ENCODE peak calls at places on chromosomes 7 and 10, in nine cellular contexts. P is A549, K is neural progenitor cell, N is epithelial cell of proximal tubule, T is cardiac muscle cell, S is GM10248, O is omental fat pad, D is sigmoid colon, C is neural crest cell. B is an unnamed sample.

GRCh38 chr7:16130127-16131110 is 290.9 kb downstream of the CRPPA start:
- DNase-seq in P (no peak), K (no peak), N (no peak), T (no peak), S (no peak), O (no peak), D (no peak), C (no peak), B (no peak)

GRCh38 chr7:43308913-43309789 is 196.7 kb downstream of the HECW1 start:
- DNase-seq in P (no peak), K (no peak), N (no peak), T (no peak), S (peak; percentile 36), O (no peak), D (no peak), C (no peak), B (no peak)

GRCh38 chr7:132996581-132997242 is 85.2 kb downstream of the CHCHD3 start:
- DNase-seq in P (no peak), K (peak; percentile 45), N (peak; percentile 15), T (no peak), S (no peak), O (no peak), D (no peak), C (no peak), B (no peak)

GRCh38 chr10:88525371-88526079 is 57.6 kb downstream of the RNLS start:
- DNase-seq in P (peak; percentile 50), K (no peak), N (peak; percentile 58), T (no peak), S (no peak), O (no peak), D (no peak), C (no peak), B (no peak)

GRCh38 chr7:45920543-45921380 is at the start of gene IGFBP3:
- DNase-seq in P (peak; percentile 60), K (peak; percentile 93), N (no peak), T (peak; percentile 80), S (no peak), O (no peak), D (no peak), C (peak; percentile 38), B (peak; percentile 69)

GRCh38 chr7:66442385-66442784 is 186.3 kb upstream of the KCTD7 start:
- DNase-seq in P (no peak), K (no peak), N (no peak), T (no peak), S (no peak), O (no peak), D (no peak), C (no peak), B (no peak)

GRCh38 chr7:56026538-56026937 is 24.7 kb downstream of the PSPH start:
- DNase-seq in P (no peak), K (no peak), N (no peak), T (no peak), S (no peak), O (no peak), D (no peak), C (no peak), B (no peak)

GRCh38 chr10:69965919-69966662 is 86.6 kb upstream of the MACROH2A2 start:
- DNase-seq in P (no peak), K (no peak), N (no peak), T (no peak), S (no peak), O (no peak), D (no peak), C (no peak), B (no peak)

DNA sequence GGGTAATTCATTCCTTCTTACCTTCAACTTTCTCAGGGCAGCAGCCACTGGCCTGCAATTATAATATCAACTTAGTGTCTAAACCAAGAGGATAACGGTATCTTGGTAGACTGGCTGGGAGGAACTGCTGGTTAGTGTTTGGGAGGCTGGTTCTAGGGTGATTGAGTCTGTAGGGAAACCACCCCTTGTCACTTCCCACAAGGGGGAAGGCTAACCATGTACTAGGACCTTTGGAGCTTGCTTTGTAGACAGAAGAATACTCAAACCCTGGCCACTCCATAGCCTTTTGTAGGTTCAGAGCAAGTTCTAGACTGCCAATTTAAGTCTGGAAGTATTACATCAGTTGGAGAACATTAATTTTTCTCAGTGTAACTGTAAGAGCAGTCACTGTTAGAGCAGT is 51.3 kb downstream of the NHLRC2 start:
- DNase-seq in P (no peak), K (no peak), N (no peak), T (no peak), S (no peak), O (no peak), D (no peak), C (no peak), B (no peak)
- TF ChIP-seq CTCF in P (no peak), K (no peak), N (no peak), T (no peak), S (no peak), O (no peak), D (no peak), C (no peak), B (no peak)

DNA sequence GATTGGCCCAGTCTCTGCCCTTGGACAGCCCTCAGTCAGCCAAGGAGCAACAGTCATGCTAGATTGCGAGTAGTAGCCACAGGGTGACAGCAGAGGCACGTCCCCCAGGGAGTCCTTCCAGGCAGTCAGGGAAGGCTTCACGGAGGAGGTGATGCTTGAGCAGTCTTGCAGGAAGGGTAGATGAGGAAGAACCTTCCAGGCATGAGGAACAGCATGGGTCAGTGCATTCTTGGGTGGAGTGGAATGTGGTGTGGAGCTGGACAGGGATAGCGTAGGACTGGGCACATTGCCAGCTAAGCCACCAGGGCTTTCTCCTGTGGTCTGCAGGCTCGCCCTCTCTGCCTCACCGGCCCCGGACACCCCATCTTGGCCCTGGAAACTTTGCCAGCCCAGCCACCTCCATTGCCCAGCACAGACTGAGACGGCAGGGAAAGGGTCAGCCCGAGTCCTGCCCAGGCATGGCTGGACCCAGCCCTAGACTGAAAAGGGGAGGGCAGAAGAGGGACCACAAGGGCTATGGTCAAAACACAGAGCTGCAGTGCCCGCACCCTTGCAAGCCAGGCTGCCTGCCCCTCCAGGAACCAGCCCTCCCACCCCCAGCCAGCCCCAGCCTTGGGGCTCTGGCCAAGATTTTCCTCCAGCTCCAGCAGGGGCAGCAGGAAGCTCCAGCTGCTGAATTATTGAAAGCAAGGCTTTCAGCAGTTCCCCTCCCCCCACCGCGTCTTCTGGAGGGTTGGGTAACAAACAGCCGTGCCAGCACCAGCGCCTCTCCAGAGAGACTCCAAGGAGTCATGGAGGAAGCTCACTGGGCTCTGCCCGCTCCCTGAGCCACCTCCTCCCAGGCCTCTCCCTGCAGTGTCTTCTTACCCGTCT is 18.7 kb downstream of the SRRM3 start:
- DNase-seq in P (peak; percentile 73), K (peak; percentile 81), N (peak; percentile 95), T (peak; percentile 28), S (no peak), O (no peak), D (no peak), C (peak; percentile 37), B (peak; percentile 87)
- TF ChIP-seq CTCF in P (no peak), K (peak; percentile 27), N (peak; percentile 92), T (peak; percentile 27), S (no peak), O (no peak), D (no peak), C (no peak), B (no peak)

DNA sequence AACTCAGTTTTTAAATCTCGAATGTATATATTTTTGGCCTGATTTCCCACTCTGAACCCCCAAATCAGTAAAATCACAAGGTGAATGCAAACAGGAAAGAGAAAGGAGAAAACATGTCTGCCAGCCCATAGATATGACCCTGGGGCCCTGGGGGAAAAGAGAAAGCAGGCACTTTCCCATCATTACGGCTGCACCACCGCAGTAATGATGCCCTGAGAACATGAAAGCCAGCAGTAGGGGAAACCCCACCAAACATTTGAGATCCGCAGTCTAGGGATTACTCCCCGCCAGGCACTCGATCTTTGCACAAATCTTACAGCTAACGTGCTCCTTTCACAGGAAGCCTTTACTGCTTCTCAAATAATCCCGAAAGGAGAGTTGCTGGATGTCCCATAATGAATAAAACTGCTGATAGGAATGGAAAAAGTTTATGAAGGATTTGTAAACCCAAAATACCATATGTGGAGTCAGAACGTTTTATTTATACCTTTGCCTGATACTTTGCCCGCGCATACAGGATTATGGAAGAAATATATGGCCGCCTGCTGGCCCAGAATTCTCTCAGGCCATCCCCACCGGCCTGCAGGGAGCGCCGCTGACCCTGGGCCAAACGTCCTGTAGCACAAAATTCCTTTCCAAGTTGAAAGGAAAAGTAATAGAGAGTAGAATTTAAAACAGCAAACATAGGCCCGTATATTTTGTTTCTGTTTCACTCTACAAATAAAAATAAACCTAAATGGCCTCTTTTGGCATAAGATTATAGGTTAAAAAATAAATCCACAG is 180.0 kb upstream of the INHBA start:
- DNase-seq in P (no peak), K (no peak), N (no peak), T (no peak), S (peak; percentile 58), O (no peak), D (no peak), C (no peak), B (no peak)
- TF ChIP-seq CTCF in P (no peak), K (no peak), N (no peak), T (no peak), S (no peak), O (no peak), D (no peak), C (no peak), B (no peak)

GRCh38 chr7:141123522-141123921 is 49.7 kb downstream of the TMEM178B start:
- DNase-seq in P (no peak), K (no peak), N (no peak), T (no peak), S (no peak), O (no peak), D (no peak), C (no peak), B (no peak)
- TF ChIP-seq CTCF in P (no peak), K (no peak), N (no peak), T (no peak), S (no peak), O (no peak), D (no peak), C (no peak), B (no peak)

GRCh38 chr7:117875566-117875965 is 2.3 kb upstream of the CTTNBP2 start:
- DNase-seq in P (peak; percentile 8), K (peak; percentile 84), N (no peak), T (peak; percentile 81), S (no peak), O (no peak), D (no peak), C (peak; percentile 18), B (peak; percentile 45)
- TF ChIP-seq CTCF in P (no peak), K (peak; percentile 57), N (peak; percentile 63), T (no peak), S (no peak), O (no peak), D (no peak), C (peak; percentile 63), B (peak; percentile 47)

GRCh38 chr7:120981117-120981516 is 7.4 kb upstream of the CPED1 start:
- DNase-seq in P (no peak), K (no peak), N (no peak), T (no peak), S (no peak), O (no peak), D (no peak), C (no peak), B (no peak)

GRCh38 chr7:120984406-120984805 is 4.1 kb upstream of the CPED1 start:
- DNase-seq in P (no peak), K (no peak), N (no peak), T (no peak), S (no peak), O (no peak), D (no peak), C (no peak), B (no peak)

GRCh38 chr7:120985130-120985758 is 3.3 kb upstream of the CPED1 start:
- DNase-seq in P (no peak), K (no peak), N (no peak), T (no peak), S (no peak), O (no peak), D (no peak), C (no peak), B (no peak)

GRCh38 chr7:120979765-120980499 is 8.6 kb upstream of the CPED1 start:
- DNase-seq in P (no peak), K (peak; percentile 28), N (no peak), T (no peak), S (no peak), O (no peak), D (no peak), C (no peak), B (no peak)

GRCh38 chr7:120981888-120982615 is 6.5 kb upstream of the CPED1 start:
- DNase-seq in P (no peak), K (no peak), N (no peak), T (no peak), S (no peak), O (no peak), D (no peak), C (no peak), B (no peak)
- TF ChIP-seq CTCF in P (no peak), K (no peak), N (no peak), T (peak; percentile 13), S (no peak), O (no peak), D (no peak), C (no peak), B (no peak)

B was measured in glutamatergic neuron.